ENCODE peak calls at places on chromosomes 16 and 17, in six cellular contexts. J is ELR; M is stimulated activated CD8-positive, alpha-beta memory T cell treated with anti-CD3 and anti-CD28 coated beads, Interleukin-15, amount 100 ng/mL, for 1 hour; P is germinal center; I is ascending aorta; X is transverse colon. Y is an unnamed sample.

GRCh38 chr16:22397459-22397858 is 23.0 kb upstream of the CDR2 start:
- DNase-seq in J (peak; percentile 76), M (no peak), P (no peak), I (no peak), X (no peak), Y (peak; percentile 82)

GRCh38 chr17:62715882-62716390 is 88.5 kb downstream of the MRC2 start:
- DNase-seq in J (no peak), M (no peak), P (no peak), I (no peak), X (no peak), Y (peak; percentile 95)

GRCh38 chr16:55056585-55057520 is 126.2 kb downstream of the IRX5 start:
- DNase-seq in J (no peak), M (no peak), P (no peak), I (no peak), X (no peak), Y (no peak)

GRCh38 chr17:40559016-40559853 is 6.0 kb downstream of the CCR7 start:
- DNase-seq in J (no peak), M (no peak), P (no peak), I (peak; percentile 53), X (no peak), Y (no peak)

GRCh38 chr16:81405702-81406113 is 38.9 kb upstream of the CMIP start:
- DNase-seq in J (peak; percentile 98), M (no peak), P (no peak), I (no peak), X (no peak), Y (peak; percentile 99)

GRCh38 chr17:56595831-56596740 is 2.6 kb downstream of the NOG start:
- DNase-seq in J (peak; percentile 68), M (no peak), P (no peak), I (no peak), X (no peak), Y (peak; percentile 87)

GRCh38 chr17:4845128-4845527 is 12.0 kb downstream of the MINK1 start:
- DNase-seq in J (no peak), M (no peak), P (no peak), I (no peak), X (no peak), Y (no peak)

GRCh38 chr17:3002538-3003301 is 60.7 kb downstream of the OR1D5 start:
- DNase-seq in J (no peak), M (no peak), P (peak; percentile 75), I (no peak), X (peak; percentile 65), Y (no peak)

GRCh38 chr17:9199474-9200196 is 178.3 kb downstream of the NTN1 start:
- DNase-seq in J (no peak), M (no peak), P (no peak), I (no peak), X (no peak), Y (no peak)

GRCh38 chr17:47620503-47621245 is 29.0 kb upstream of the KPNB1 start:
- DNase-seq in J (no peak), M (no peak), P (no peak), I (no peak), X (no peak), Y (no peak)

GRCh38 chr16:85136705-85137322 is 24.5 kb upstream of the CIBAR2 start:
- DNase-seq in J (peak; percentile 38), M (no peak), P (no peak), I (peak; percentile 77), X (peak; percentile 35), Y (no peak)

GRCh38 chr17:48530887-48531272 is at the start of gene HOXB1:
- DNase-seq in J (no peak), M (no peak), P (no peak), I (no peak), X (no peak), Y (no peak)

GRCh38 chr16:48384305-48384981 is 770 bp downstream of the SIAH1 start:
- DNase-seq in J (peak; percentile 59), M (no peak), P (peak; percentile 63), I (peak; percentile 77), X (peak; percentile 66), Y (peak; percentile 30)

GRCh38 chr17:82358467-82359350 is at the start of gene TEX19:
- DNase-seq in J (peak; percentile 43), M (no peak), P (no peak), I (no peak), X (no peak), Y (no peak)

GRCh38 chr16:76900285-76901263 is 290.4 kb upstream of the MON1B start:
- DNase-seq in J (no peak), M (no peak), P (no peak), I (no peak), X (no peak), Y (no peak)

GRCh38 chr17:78779848-78780247 is 2.2 kb downstream of the CYTH1 start:
- DNase-seq in J (no peak), M (no peak), P (no peak), I (no peak), X (peak; percentile 65), Y (no peak)

Y was measured in trophoblast cell.